ENCODE peak calls at places on chromosomes 2 and 18, in four cellular contexts. W is natural killer cell, I is MM.1S, A is GM10248. Y is an unnamed sample.

GRCh38 chr2:66435549-66435875 is 587 bp downstream of the MEIS1 start:
- DNase-seq in W (no peak), A (no peak), I (no peak), Y (no peak)

GRCh38 chr2:128631698-128632490 is 313.2 kb upstream of the HS6ST1 start:
- DNase-seq in I (no peak), A (no peak), W (no peak), Y (peak; percentile 31)

GRCh38 chr18:12336251-12336650 is 28.2 kb downstream of the TUBB6 start:
- DNase-seq in W (no peak), A (no peak), I (no peak), Y (no peak)

GRCh38 chr2:120791243-120791960 is 55.7 kb downstream of the GLI2 start:
- DNase-seq in W (no peak), I (no peak), A (no peak), Y (no peak)

GRCh38 chr2:23412556-23413155 is 27.7 kb downstream of the KLHL29 start:
- DNase-seq in A (no peak), W (no peak), I (no peak), Y (no peak)

GRCh38 chr2:236171213-236172201 is 3.3 kb upstream of the GBX2 start:
- DNase-seq in I (no peak), W (no peak), A (no peak), Y (no peak)

GRCh38 chr2:120520929-120521912 is 175.3 kb downstream of the INHBB start:
- DNase-seq in I (no peak), W (no peak), A (peak; percentile 41), Y (no peak)

GRCh38 chr18:56188521-56188920 is 449.9 kb downstream of the TXNL1 start:
- DNase-seq in A (no peak), I (no peak), W (no peak), Y (no peak)

GRCh38 chr2:9637330-9637729 is 6.5 kb upstream of the YWHAQ start:
- DNase-seq in I (no peak), W (no peak), A (no peak), Y (no peak)

GRCh38 chr2:108377815-108378630 is at the start of gene SULT1C4:
- DNase-seq in W (no peak), A (no peak), I (no peak), Y (no peak)

GRCh38 chr18:70385474-70385873 is 96.6 kb downstream of the SOCS6 start:
- DNase-seq in A (no peak), W (no peak), I (no peak), Y (no peak)

GRCh38 chr18:25876334-25876979 is 214.0 kb downstream of the SS18 start:
- DNase-seq in W (no peak), A (no peak), I (no peak), Y (no peak)

GRCh38 chr2:221521261-221521845 is 50.8 kb downstream of the EPHA4 start:
- DNase-seq in I (no peak), A (no peak), W (no peak), Y (no peak)

GRCh38 chr2:167127135-167127534 is 238.9 kb downstream of the XIRP2 start:
- DNase-seq in W (no peak), A (no peak), I (peak; percentile 12), Y (no peak)

GRCh38 chr2:19989681-19990415 is at the start of gene WDR35:
- DNase-seq in A (peak; percentile 98), W (peak; percentile 92), I (peak; percentile 81), Y (peak; percentile 78)

GRCh38 chr2:196851068-196851467 is 41.9 kb upstream of the C2orf66 start:
- DNase-seq in A (no peak), W (no peak), I (no peak), Y (no peak)

GRCh38 chr18:23453657-23454011 is 547 bp downstream of the RIOK3 start:
- DNase-seq in I (no peak), A (no peak), W (no peak), Y (no peak)

DNA sequence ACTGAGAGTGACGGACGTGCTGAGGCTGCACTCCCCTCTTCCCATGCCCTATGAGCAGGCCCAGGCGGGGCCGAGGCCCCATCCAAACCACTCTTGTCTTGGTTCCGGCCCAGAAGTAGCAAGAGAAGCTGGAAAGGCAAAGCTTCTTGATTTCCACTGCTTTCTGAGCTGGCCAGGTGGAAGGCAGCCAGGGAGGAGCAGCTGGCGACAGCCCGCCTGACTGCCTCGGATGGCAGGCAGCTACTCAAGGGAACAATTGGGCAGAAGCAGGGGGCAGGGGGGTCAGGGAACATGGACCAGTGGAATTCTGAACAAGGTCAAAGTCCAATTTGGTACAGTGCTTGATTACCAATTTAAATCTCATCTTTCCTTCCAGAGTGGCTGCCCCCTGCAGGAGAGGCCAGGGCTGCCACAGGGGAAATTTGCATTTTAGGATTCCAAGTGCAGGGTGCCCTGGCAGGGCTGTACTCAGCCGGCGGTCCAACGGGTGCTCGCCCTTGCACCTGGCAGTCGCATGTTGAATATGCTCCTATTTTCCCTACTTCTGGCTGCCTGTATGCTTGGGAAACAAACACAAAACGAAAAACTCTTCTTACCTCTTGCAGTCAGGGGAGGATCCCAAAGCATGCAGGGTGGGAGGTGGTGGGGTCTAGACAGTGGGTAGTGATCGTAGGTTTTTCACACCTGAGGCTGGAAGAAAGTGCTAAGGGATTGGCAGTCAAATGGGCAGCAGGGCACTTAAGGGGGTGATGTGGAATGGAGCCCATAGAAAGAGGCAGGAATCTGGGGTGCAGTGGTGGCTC is 67.3 kb downstream of the LIPG start:
- DNase-seq in I (no peak), W (no peak), A (no peak), Y (no peak)
- TF ChIP-seq CTCF in I (no peak), W (no peak), A (no peak), Y (no peak)

DNA sequence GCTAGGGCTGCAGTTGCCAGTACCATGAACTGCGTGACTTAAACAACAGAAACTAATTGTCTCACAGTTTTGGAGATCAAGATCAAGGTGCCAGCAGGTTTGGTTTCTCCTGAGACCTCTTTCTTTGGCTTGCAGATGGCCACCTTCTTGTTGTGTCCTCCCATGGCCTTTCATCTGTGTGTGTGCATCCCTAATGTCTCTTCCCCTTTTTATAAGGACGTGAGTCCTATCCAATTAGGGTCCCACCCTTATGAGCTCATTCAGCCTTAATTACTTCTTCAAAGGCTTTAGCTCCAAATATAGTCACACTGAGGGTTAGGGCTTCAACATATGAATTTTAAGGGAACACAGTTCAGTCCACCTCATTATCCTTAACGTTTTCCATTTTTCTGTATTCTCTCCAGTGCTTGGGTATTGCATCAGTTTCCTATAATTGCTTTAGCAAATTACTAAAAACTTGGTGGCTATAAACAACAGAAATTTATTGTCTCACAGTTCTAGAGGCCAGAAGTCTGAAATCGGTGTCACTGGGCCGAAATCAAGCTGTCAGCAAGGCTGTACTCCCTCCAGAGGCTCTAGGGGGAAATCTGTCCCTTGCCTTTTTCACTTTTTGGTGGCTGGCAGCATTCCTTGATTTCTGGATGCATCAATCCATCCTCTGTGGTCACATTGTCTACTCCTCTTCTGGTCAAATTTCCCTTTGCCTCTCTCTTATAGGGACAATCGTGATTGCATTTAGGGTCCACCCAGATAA is 34.1 kb downstream of the CDC42EP3 start:
- DNase-seq in A (no peak), I (no peak), W (no peak), Y (peak; percentile 56)
- TF ChIP-seq CTCF in A (no peak), I (no peak), W (no peak), Y (no peak)

GRCh38 chr2:40230717-40231300 is 221.1 kb downstream of the SLC8A1 start:
- DNase-seq in W (no peak), A (no peak), I (no peak), Y (no peak)
- TF ChIP-seq CTCF in W (no peak), A (no peak), I (peak; percentile 8), Y (no peak)

GRCh38 chr2:212007972-212008371 is 530.6 kb downstream of the ERBB4 start:
- DNase-seq in I (no peak), W (no peak), A (no peak), Y (no peak)

GRCh38 chr2:212001280-212001679 is 537.3 kb downstream of the ERBB4 start:
- DNase-seq in A (no peak), W (no peak), I (no peak), Y (no peak)

GRCh38 chr2:212005077-212005671 is 533.4 kb downstream of the ERBB4 start:
- DNase-seq in W (no peak), I (peak; percentile 32), A (peak; percentile 11), Y (no peak)
- TF ChIP-seq CTCF in W (no peak), I (peak; percentile 52), A (peak; percentile 45), Y (peak; percentile 8)

DNA sequence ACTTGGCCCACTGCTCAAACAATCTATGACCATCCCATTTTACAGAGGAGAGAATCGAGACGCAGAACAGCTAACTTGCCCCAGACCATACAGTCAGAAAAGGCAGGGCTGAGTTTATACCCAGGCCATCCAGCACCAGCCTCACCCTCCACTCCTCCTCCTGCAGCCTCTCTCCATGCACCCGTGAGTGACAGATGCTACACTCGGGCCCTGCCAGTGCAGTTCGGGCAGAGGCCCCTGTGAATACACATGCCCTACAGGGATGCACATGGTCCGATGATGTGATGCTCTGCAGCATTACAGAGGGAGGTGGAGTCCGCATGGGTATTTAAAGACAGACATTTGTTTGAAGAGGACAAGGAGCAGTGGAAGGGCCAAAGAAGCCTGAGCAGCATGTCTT is 75.1 kb upstream of the PXDN start:
- DNase-seq in W (no peak), A (no peak), I (no peak), Y (no peak)
- TF ChIP-seq CTCF in W (no peak), A (no peak), I (no peak), Y (no peak)

GRCh38 chr2:46615555-46616487 is 136.5 kb downstream of the TMEM247 start:
- DNase-seq in A (peak; percentile 15), W (no peak), I (peak; percentile 8), Y (no peak)
- TF ChIP-seq CTCF in A (peak; percentile 6), W (peak; percentile 31), I (no peak), Y (peak; percentile 12)

GRCh38 chr2:111011218-111011617 is 109.5 kb upstream of the BCL2L11 start:
- DNase-seq in I (no peak), A (no peak), W (no peak), Y (no peak)

GRCh38 chr2:111005307-111005706 is 115.4 kb upstream of the BCL2L11 start:
- DNase-seq in A (no peak), I (no peak), W (no peak), Y (no peak)

GRCh38 chr2:111007757-111008688 is 112.7 kb upstream of the BCL2L11 start:
- DNase-seq in I (no peak), A (no peak), W (no peak), Y (no peak)
- TF ChIP-seq CTCF in I (no peak), A (no peak), W (no peak), Y (no peak)

Y was measured in CD14-positive monocyte.